ENCODE peak calls at places on chromosomes 6 and 20, in nine cellular contexts. Q is anterior cingulate cortex, R is ureter, G is occipital lobe, W is tibial nerve, Z is IMR-90, H is stomach, P is esophagus muscularis mucosa, M is suprapubic skin. T is an unnamed sample.

GRCh38 chr6:1607557-1608221 is 2.0 kb upstream of the FOXC1 start:
- DNase-seq in Q (no peak), R (no peak), G (no peak), W (no peak), Z (no peak), H (no peak), P (no peak), M (no peak), T (no peak)

GRCh38 chr20:19176483-19176882 is 36.0 kb upstream of the SLC24A3 start:
- DNase-seq in Q (no peak), R (no peak), G (no peak), W (no peak), Z (no peak), H (no peak), P (no peak), M (no peak), T (no peak)

GRCh38 chr6:133241088-133241900 is at the start of gene EYA4:
- DNase-seq in Q (no peak), R (no peak), G (no peak), W (no peak), Z (peak), H (no peak), P (no peak), M (no peak), T (peak)

GRCh38 chr6:133699986-133700385 is 188.9 kb upstream of the TCF21 start:
- DNase-seq in Q (no peak), R (no peak), G (no peak), W (no peak), Z (peak), H (no peak), P (no peak), M (no peak), T (no peak)

GRCh38 chr6:100663219-100663863 is 198.6 kb upstream of the SIM1 start:
- DNase-seq in Q (no peak), R (no peak), G (no peak), W (no peak), Z (peak), H (no peak), P (no peak), M (no peak), T (no peak)

GRCh38 chr6:154506108-154506507 is 4.4 kb downstream of the CNKSR3 start:
- DNase-seq in Q (no peak), R (no peak), G (no peak), W (no peak), Z (no peak), H (no peak), P (no peak), M (no peak), T (no peak)

GRCh38 chr6:3727593-3728108 is 23.9 kb downstream of the PXDC1 start:
- DNase-seq in Q (no peak), R (no peak), G (no peak), W (no peak), Z (no peak), H (no peak), P (no peak), M (no peak), T (no peak)

GRCh38 chr6:106536863-106537262 is 92.4 kb downstream of the RTN4IP1 start:
- DNase-seq in Q (no peak), R (no peak), G (no peak), W (no peak), Z (peak), H (no peak), P (no peak), M (no peak), T (no peak)

GRCh38 chr20:46423342-46423741 is 16.9 kb upstream of the ELMO2 start:
- DNase-seq in Q (no peak), R (no peak), G (no peak), W (no peak), Z (no peak), H (no peak), P (peak), M (no peak), T (peak)

GRCh38 chr20:36472656-36473071 is 68.7 kb upstream of the MYL9 start:
- DNase-seq in Q (no peak), R (peak), G (no peak), W (no peak), Z (no peak), H (peak), P (no peak), M (no peak), T (peak)

T was measured in RWPE2.